ENCODE peak calls at places on chromosomes 2 and 18, in eight cellular contexts. One of them, this sample, is unnamed.

GRCh38 chr2:118085173-118086023 is 2.9 kb upstream of the INSIG2 start:
- DNase-seq in H9: no peak
- DNase-seq in neural progenitor cell: no peak
- DNase-seq in mammary epithelial cell: peak; percentile 41
- DNase-seq in HCT116: no peak
- DNase-seq in PC-3: peak; percentile 57
- DNase-seq in IMR-90: no peak
- DNase-seq in fibroblast of lung: no peak
- DNase-seq in this sample: no peak

GRCh38 chr18:79367989-79368388 is 27.7 kb upstream of the NFATC1 start:
- DNase-seq in neural progenitor cell: no peak
- DNase-seq in H9: no peak
- DNase-seq in HCT116: no peak
- DNase-seq in PC-3: no peak
- DNase-seq in fibroblast of lung: peak; percentile 74
- DNase-seq in IMR-90: peak; percentile 30
- DNase-seq in mammary epithelial cell: no peak
- DNase-seq in this sample: no peak

GRCh38 chr2:70988726-70989648 is 5.7 kb downstream of the TEX261 start:
- DNase-seq in neural progenitor cell: no peak
- DNase-seq in fibroblast of lung: no peak
- DNase-seq in HCT116: no peak
- DNase-seq in PC-3: no peak
- DNase-seq in mammary epithelial cell: no peak
- DNase-seq in IMR-90: no peak
- DNase-seq in H9: no peak
- DNase-seq in this sample: no peak

GRCh38 chr2:204977914-204978313 is 432.6 kb downstream of the PARD3B start:
- DNase-seq in neural progenitor cell: peak; percentile 69
- DNase-seq in H9: peak; percentile 71
- DNase-seq in HCT116: no peak
- DNase-seq in PC-3: no peak
- DNase-seq in IMR-90: no peak
- DNase-seq in fibroblast of lung: no peak
- DNase-seq in mammary epithelial cell: no peak
- DNase-seq in this sample: no peak

GRCh38 chr2:177772529-177772928 is 300.0 kb downstream of the PDE11A start:
- DNase-seq in fibroblast of lung: peak; percentile 55
- DNase-seq in PC-3: peak; percentile 76
- DNase-seq in mammary epithelial cell: peak; percentile 26
- DNase-seq in IMR-90: peak; percentile 30
- DNase-seq in H9: no peak
- DNase-seq in neural progenitor cell: peak; percentile 39
- DNase-seq in HCT116: peak; percentile 39
- DNase-seq in this sample: peak; percentile 71

GRCh38 chr2:176093145-176093888 is 796 bp downstream of the HOXD13 start:
- DNase-seq in HCT116: no peak
- DNase-seq in neural progenitor cell: peak; percentile 71
- DNase-seq in H9: peak; percentile 55
- DNase-seq in PC-3: peak; percentile 25
- DNase-seq in mammary epithelial cell: no peak
- DNase-seq in IMR-90: no peak
- DNase-seq in fibroblast of lung: no peak
- DNase-seq in this sample: peak; percentile 11

GRCh38 chr2:167595021-167595420 is 652.4 kb downstream of the STK39 start:
- DNase-seq in mammary epithelial cell: no peak
- DNase-seq in PC-3: no peak
- DNase-seq in fibroblast of lung: no peak
- DNase-seq in neural progenitor cell: no peak
- DNase-seq in HCT116: no peak
- DNase-seq in IMR-90: no peak
- DNase-seq in H9: no peak
- DNase-seq in this sample: no peak

GRCh38 chr2:52862801-52863200 is 904.8 kb upstream of the CHAC2 start:
- DNase-seq in IMR-90: peak; percentile 69
- DNase-seq in PC-3: no peak
- DNase-seq in neural progenitor cell: no peak
- DNase-seq in fibroblast of lung: peak; percentile 13
- DNase-seq in mammary epithelial cell: peak; percentile 92
- DNase-seq in HCT116: peak; percentile 8
- DNase-seq in H9: no peak
- DNase-seq in this sample: peak; percentile 33

GRCh38 chr2:120820885-120821279 is 85.2 kb downstream of the GLI2 start:
- DNase-seq in PC-3: no peak
- DNase-seq in IMR-90: peak; percentile 84
- DNase-seq in neural progenitor cell: no peak
- DNase-seq in H9: no peak
- DNase-seq in fibroblast of lung: peak; percentile 75
- DNase-seq in HCT116: no peak
- DNase-seq in mammary epithelial cell: no peak
- DNase-seq in this sample: peak; percentile 70

GRCh38 chr2:29490037-29490436 is 374.8 kb downstream of the CLIP4 start:
- DNase-seq in fibroblast of lung: no peak
- DNase-seq in PC-3: no peak
- DNase-seq in H9: no peak
- DNase-seq in HCT116: no peak
- DNase-seq in neural progenitor cell: no peak
- DNase-seq in IMR-90: no peak
- DNase-seq in mammary epithelial cell: no peak
- DNase-seq in this sample: no peak
- H3K4me1 ChIP-seq in fibroblast of lung: peaks cover 2% of the 10 kb centered on the region
- H3K4me1 ChIP-seq in PC-3: no peaks in the 10 kb centered on the region
- H3K4me1 ChIP-seq in H9: no peaks in the 10 kb centered on the region
- H3K4me1 ChIP-seq in HCT116: no peaks in the 10 kb centered on the region
- H3K4me1 ChIP-seq in neural progenitor cell: no peaks in the 10 kb centered on the region
- H3K4me1 ChIP-seq in IMR-90: no peaks in the 10 kb centered on the region
- H3K4me1 ChIP-seq in mammary epithelial cell: no peaks in the 10 kb centered on the region
- H3K4me1 ChIP-seq in this sample: peaks cover under 1% of the 10 kb centered on the region

GRCh38 chr2:196128749-196129148 is 42.6 kb downstream of the STK17B start:
- DNase-seq in fibroblast of lung: no peak
- DNase-seq in H9: no peak
- DNase-seq in IMR-90: no peak
- DNase-seq in neural progenitor cell: no peak
- DNase-seq in HCT116: no peak
- DNase-seq in mammary epithelial cell: no peak
- DNase-seq in PC-3: no peak
- DNase-seq in this sample: no peak
- H3K9me3 ChIP-seq in fibroblast of lung: no peaks in the 10 kb centered on the region
- H3K9me3 ChIP-seq in H9: peaks cover 50% of the 10 kb centered on the region
- H3K9me3 ChIP-seq in IMR-90: peaks cover 30% of the 10 kb centered on the region
- H3K9me3 ChIP-seq in neural progenitor cell: peaks cover 5% of the 10 kb centered on the region
- H3K9me3 ChIP-seq in HCT116: no peaks in the 10 kb centered on the region
- H3K9me3 ChIP-seq in mammary epithelial cell: peaks cover 13% of the 10 kb centered on the region
- H3K9me3 ChIP-seq in PC-3: peaks cover 11% of the 10 kb centered on the region
- H3K9me3 ChIP-seq in this sample: peaks cover 36% of the 10 kb centered on the region

GRCh38 chr2:33477473-33478468 is 1.3 kb downstream of the RASGRP3 start:
- DNase-seq in PC-3: no peak
- DNase-seq in HCT116: no peak
- DNase-seq in fibroblast of lung: no peak
- DNase-seq in IMR-90: no peak
- DNase-seq in H9: no peak
- DNase-seq in neural progenitor cell: peak; percentile 68
- DNase-seq in mammary epithelial cell: no peak
- DNase-seq in this sample: no peak

GRCh38 chr2:33476100-33476792 is at the start of gene RASGRP3:
- DNase-seq in HCT116: peak; percentile 26
- DNase-seq in mammary epithelial cell: peak; percentile 73
- DNase-seq in neural progenitor cell: peak; percentile 50
- DNase-seq in H9: peak; percentile 45
- DNase-seq in fibroblast of lung: peak; percentile 98
- DNase-seq in PC-3: peak; percentile 59
- DNase-seq in IMR-90: peak; percentile 97
- DNase-seq in this sample: peak; percentile 90

GRCh38 chr2:33482518-33482917 is 6.1 kb downstream of the RASGRP3 start:
- DNase-seq in mammary epithelial cell: no peak
- DNase-seq in HCT116: no peak
- DNase-seq in fibroblast of lung: no peak
- DNase-seq in PC-3: no peak
- DNase-seq in neural progenitor cell: no peak
- DNase-seq in IMR-90: no peak
- DNase-seq in H9: no peak
- DNase-seq in this sample: no peak

GRCh38 chr2:33476793-33477190 is 343 bp downstream of the RASGRP3 start:
- DNase-seq in neural progenitor cell: no peak
- DNase-seq in H9: no peak
- DNase-seq in PC-3: no peak
- DNase-seq in mammary epithelial cell: no peak
- DNase-seq in IMR-90: no peak
- DNase-seq in fibroblast of lung: no peak
- DNase-seq in HCT116: no peak
- DNase-seq in this sample: no peak

DNA sequence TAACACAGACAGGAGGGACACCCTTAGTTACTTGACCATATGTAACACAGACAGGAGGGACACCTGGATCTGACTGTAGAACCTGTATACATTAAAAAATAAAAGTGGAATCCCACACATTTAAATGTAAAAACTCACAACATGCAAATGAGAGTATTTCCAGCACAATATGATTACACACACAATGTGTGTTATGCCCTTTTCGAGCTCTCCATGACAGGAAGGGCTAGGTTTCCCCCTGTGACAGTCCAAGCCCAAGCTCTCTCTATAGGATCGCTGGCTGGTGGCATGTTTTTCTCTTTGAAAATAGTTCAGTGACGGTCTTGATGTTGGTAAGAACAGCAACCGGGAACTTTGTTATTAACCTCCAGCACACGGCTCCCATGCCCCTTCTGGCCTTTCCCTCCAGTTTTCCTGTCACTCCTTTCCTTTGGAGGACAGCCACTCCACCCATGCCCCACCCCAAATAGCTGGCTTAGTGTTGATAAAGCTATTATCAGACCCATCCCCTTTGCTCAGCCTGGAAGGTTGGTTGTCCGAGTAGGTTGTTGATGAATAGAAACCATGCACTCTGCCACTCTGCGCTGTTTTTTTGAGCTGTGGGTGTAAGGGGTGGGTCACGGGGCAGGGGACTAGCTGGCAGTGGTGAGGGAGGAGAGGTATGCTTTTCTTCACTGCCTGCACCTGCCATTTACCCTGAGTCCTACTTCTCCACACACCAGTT is 2.7 kb downstream of the RASGRP3 start:
- DNase-seq in PC-3: no peak
- DNase-seq in IMR-90: no peak
- DNase-seq in H9: no peak
- DNase-seq in fibroblast of lung: no peak
- DNase-seq in mammary epithelial cell: no peak
- DNase-seq in HCT116: no peak
- DNase-seq in neural progenitor cell: no peak
- DNase-seq in this sample: no peak
- H3K9ac ChIP-seq in PC-3: no peak overlapping the region
- H3K9ac ChIP-seq in IMR-90: no peak overlapping the region
- H3K9ac ChIP-seq in H9: no peak overlapping the region
- H3K9ac ChIP-seq in fibroblast of lung: no peak overlapping the region
- H3K9ac ChIP-seq in mammary epithelial cell: no peak overlapping the region
- H3K9ac ChIP-seq in HCT116: no peak overlapping the region
- H3K9ac ChIP-seq in neural progenitor cell: no peak overlapping the region
- H3K9ac ChIP-seq in this sample: no peak overlapping the region

GRCh38 chr2:121888189-121888557 is 132.7 kb downstream of the TSN start:
- DNase-seq in mammary epithelial cell: peak; percentile 75
- DNase-seq in H9: peak; percentile 77
- DNase-seq in IMR-90: no peak
- DNase-seq in fibroblast of lung: no peak
- DNase-seq in HCT116: peak; percentile 37
- DNase-seq in neural progenitor cell: no peak
- DNase-seq in PC-3: peak; percentile 35
- DNase-seq in this sample: no peak
- H3K4me1 ChIP-seq in mammary epithelial cell: peaks cover 6% of the 10 kb centered on the region
- H3K4me1 ChIP-seq in H9: peaks cover 3% of the 10 kb centered on the region
- H3K4me1 ChIP-seq in IMR-90: no peaks in the 10 kb centered on the region
- H3K4me1 ChIP-seq in fibroblast of lung: no peaks in the 10 kb centered on the region
- H3K4me1 ChIP-seq in HCT116: no peaks in the 10 kb centered on the region
- H3K4me1 ChIP-seq in neural progenitor cell: peaks cover 6% of the 10 kb centered on the region
- H3K4me1 ChIP-seq in PC-3: no peaks in the 10 kb centered on the region
- H3K4me1 ChIP-seq in this sample: no peaks in the 10 kb centered on the region

GRCh38 chr2:13560322-13560721 is 843.6 kb downstream of the TRIB2 start:
- DNase-seq in H9: no peak
- DNase-seq in PC-3: no peak
- DNase-seq in neural progenitor cell: no peak
- DNase-seq in HCT116: no peak
- DNase-seq in IMR-90: no peak
- DNase-seq in fibroblast of lung: no peak
- DNase-seq in mammary epithelial cell: no peak
- DNase-seq in this sample: no peak
- H3K9me3 ChIP-seq in H9: no peaks in the 10 kb centered on the region
- H3K9me3 ChIP-seq in PC-3: no peaks in the 10 kb centered on the region
- H3K9me3 ChIP-seq in neural progenitor cell: peaks cover 8% of the 10 kb centered on the region
- H3K9me3 ChIP-seq in HCT116: no peaks in the 10 kb centered on the region
- H3K9me3 ChIP-seq in IMR-90: peaks cover 9% of the 10 kb centered on the region
- H3K9me3 ChIP-seq in fibroblast of lung: no peaks in the 10 kb centered on the region
- H3K9me3 ChIP-seq in mammary epithelial cell: no peaks in the 10 kb centered on the region
- H3K9me3 ChIP-seq in this sample: peaks cover 7% of the 10 kb centered on the region